ENCODE peak calls at places on chromosomes 2 and 18, in seven cellular contexts. V is kidney, N is fibroblast of the aortic adventitia, O is IMR-90, S is fibroblast of lung, A is chondrocyte, E is GM13976. T is an unnamed sample.

GRCh38 chr18:58093311-58093790 is 49.3 kb downstream of the NEDD4L start:
- DNase-seq in E (no peak), O (no peak), S (no peak), A (no peak), V (no peak), N (no peak), T (no peak)

GRCh38 chr2:85668857-85669142 is 801 bp upstream of the SFTPB start:
- DNase-seq in N (no peak), O (no peak), E (no peak), A (no peak), S (no peak), V (no peak), T (no peak)

GRCh38 chr2:217816396-217816869 is 186.4 kb downstream of the TNS1 start:
- DNase-seq in N (no peak), S (peak; percentile 42), O (peak; percentile 46), V (peak; percentile 87), E (no peak), A (no peak), T (no peak)

GRCh38 chr2:71989671-71990070 is 158.0 kb downstream of the CYP26B1 start:
- DNase-seq in A (no peak), V (peak; percentile 19), O (no peak), N (no peak), S (no peak), E (no peak), T (no peak)

GRCh38 chr2:193101591-193101990 is 906.9 kb upstream of the TMEFF2 start:
- DNase-seq in E (no peak), S (no peak), N (no peak), A (no peak), O (no peak), V (peak; percentile 18), T (no peak)

GRCh38 chr18:34659579-34660517 is 50.2 kb upstream of the DTNA start:
- DNase-seq in E (no peak), A (no peak), O (peak; percentile 97), V (peak; percentile 88), N (peak; percentile 98), S (peak; percentile 98), T (peak; percentile 97)

GRCh38 chr18:73683618-73684238 is 463.9 kb downstream of the FBXO15 start:
- DNase-seq in E (no peak), A (no peak), N (peak; percentile 66), S (peak; percentile 58), O (peak; percentile 30), V (no peak), T (no peak)

GRCh38 chr2:160140001-160140400 is 60.1 kb downstream of the ITGB6 start:
- DNase-seq in A (no peak), E (no peak), O (peak; percentile 44), S (peak; percentile 40), N (peak; percentile 44), V (no peak), T (no peak)

GRCh38 chr2:126657636-126658315 is 1.8 kb downstream of the GYPC start:
- DNase-seq in S (peak; percentile 100), O (peak; percentile 99), V (peak; percentile 96), E (peak; percentile 74), A (no peak), N (peak; percentile 99), T (peak; percentile 97)

GRCh38 chr2:111659361-111660281 is 224.4 kb downstream of the ANAPC1 start:
- DNase-seq in E (no peak), V (peak; percentile 91), S (peak; percentile 92), A (no peak), O (peak; percentile 85), N (peak; percentile 96), T (peak; percentile 71)

GRCh38 chr18:500556-501405 is at the start of gene COLEC12:
- DNase-seq in O (no peak), A (peak; percentile 62), V (no peak), N (no peak), E (peak; percentile 32), S (no peak), T (no peak)

GRCh38 chr18:28124239-28125029 is 52.5 kb downstream of the CDH2 start:
- DNase-seq in N (peak; percentile 74), A (no peak), O (no peak), E (no peak), V (no peak), S (no peak), T (no peak)

DNA sequence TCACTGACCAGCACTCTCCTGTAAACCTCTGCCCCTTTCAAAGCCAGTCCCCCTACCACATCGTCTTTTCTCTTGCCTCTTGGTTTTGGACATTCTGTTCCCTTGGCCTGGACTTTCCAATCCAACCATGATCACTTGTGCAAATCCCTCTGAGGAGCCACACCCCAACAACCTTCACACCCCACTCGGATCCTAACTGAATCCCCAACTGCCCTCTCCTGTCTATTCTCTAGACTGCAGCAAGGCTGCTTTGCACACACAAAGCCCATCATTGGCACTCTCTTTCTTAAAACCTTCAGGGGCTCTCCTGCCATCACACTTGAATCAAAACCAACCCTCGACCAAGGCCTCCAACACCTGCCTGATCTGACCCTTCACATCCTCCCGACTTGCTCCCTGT is 352.1 kb upstream of the PKDCC start:
- DNase-seq in O (no peak), A (no peak), E (no peak), S (no peak), V (no peak), N (no peak), T (no peak)
- TF ChIP-seq CTCF in O (no peak), A (peak; percentile 65), E (no peak), S (no peak), V (no peak), N (no peak), T (no peak)

GRCh38 chr2:221608442-221608841 is 36.3 kb upstream of the EPHA4 start:
- DNase-seq in V (no peak), A (no peak), N (no peak), S (no peak), O (no peak), E (no peak), T (no peak)

GRCh38 chr2:221612171-221612570 is 40.1 kb upstream of the EPHA4 start:
- DNase-seq in O (no peak), S (peak; percentile 20), E (no peak), V (no peak), A (no peak), N (no peak), T (no peak)

GRCh38 chr2:221612800-221613199 is 40.7 kb upstream of the EPHA4 start:
- DNase-seq in E (no peak), V (no peak), S (no peak), N (no peak), A (no peak), O (no peak), T (no peak)

GRCh38 chr2:221610249-221610648 is 38.1 kb upstream of the EPHA4 start:
- DNase-seq in N (no peak), V (no peak), A (no peak), O (no peak), E (no peak), S (no peak), T (no peak)

GRCh38 chr2:221610675-221611074 is 38.6 kb upstream of the EPHA4 start:
- DNase-seq in N (no peak), E (no peak), O (no peak), A (no peak), S (no peak), V (no peak), T (no peak)
- TF ChIP-seq CTCF in N (no peak), E (no peak), O (no peak), A (no peak), S (no peak), V (no peak), T (no peak)

DNA sequence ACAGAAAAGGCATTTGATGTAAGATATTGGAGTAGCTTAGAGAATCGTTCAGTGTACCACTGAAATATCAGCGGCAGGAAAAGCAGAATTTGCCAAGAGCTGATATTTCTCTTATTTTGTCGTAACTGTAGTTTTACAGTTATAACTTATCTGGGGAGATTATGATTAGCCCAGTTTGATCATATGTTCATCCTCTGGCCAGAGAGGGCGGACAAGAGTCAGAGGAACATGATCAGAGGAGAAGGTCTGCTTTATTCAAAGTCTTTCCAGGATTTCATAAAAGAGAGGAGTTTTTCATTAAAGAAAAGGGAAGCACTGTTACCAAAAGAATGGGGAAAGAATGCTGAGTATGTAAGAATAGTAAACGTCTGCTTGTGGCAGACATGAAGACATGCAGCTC is 1655.6 kb downstream of the DPP10 start:
- DNase-seq in V (no peak), A (no peak), N (no peak), S (no peak), O (no peak), E (no peak), T (no peak)
- TF ChIP-seq CTCF in V (no peak), A (no peak), N (no peak), S (no peak), O (no peak), E (no peak), T (no peak)

DNA sequence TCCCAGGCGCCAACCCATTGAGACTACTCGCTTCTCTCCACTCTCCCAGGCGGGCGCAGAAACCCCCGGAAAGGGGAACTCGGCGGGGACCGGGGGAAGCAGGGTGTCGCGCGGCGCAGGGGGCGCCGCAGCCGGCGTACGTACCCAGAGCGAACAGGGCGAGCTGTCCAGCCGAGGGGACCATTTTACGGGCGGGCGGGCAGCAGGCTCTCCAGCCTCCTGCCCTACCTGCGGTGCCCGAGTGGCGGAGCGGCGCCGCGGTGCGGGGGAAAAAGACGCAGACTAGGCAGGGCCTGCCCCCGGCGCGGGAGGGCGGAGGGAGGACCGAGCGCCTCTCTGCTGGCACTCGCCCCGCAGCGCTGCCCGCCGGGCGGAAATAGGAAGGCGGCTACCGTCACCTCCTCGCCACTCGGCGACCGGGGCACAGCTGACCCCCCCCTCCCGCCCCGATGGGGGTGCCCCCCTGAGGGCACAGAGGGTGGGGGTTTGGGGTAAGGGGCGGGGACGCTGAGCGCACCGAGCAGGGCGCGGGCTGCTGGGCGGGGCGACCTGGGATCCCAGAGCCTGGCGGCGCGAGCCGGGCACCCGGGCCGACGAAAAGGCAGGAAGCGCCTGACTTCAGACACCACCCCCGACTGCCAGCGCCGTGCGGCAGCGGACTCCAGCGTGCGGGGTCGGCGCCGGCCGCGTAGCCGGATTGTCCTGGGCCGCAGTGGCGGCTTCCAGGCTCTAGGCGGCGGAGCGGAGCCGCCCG is at the start of gene TGFA:
- DNase-seq in O (no peak), E (peak; percentile 83), N (no peak), A (no peak), S (peak; percentile 2), V (peak; percentile 95), T (peak; percentile 12)
- TF ChIP-seq CTCF in O (peak; percentile 52), E (peak; percentile 66), N (peak; percentile 70), A (peak; percentile 83), S (peak; percentile 66), V (peak; percentile 72), T (peak; percentile 77)

GRCh38 chr2:11558206-11558886 is 24.5 kb downstream of the GREB1 start:
- DNase-seq in O (no peak), N (no peak), S (no peak), V (no peak), E (no peak), A (no peak), T (no peak)
- TF ChIP-seq CTCF in O (no peak), N (no peak), S (no peak), V (no peak), E (no peak), A (no peak), T (no peak)

GRCh38 chr2:229586746-229587705 is 127.3 kb downstream of the DNER start:
- DNase-seq in V (peak; percentile 85), N (peak; percentile 87), A (peak; percentile 94), S (peak; percentile 87), E (peak; percentile 57), O (peak; percentile 60), T (peak; percentile 61)
- TF ChIP-seq CTCF in V (peak; percentile 77), N (peak; percentile 96), A (peak; percentile 98), S (peak; percentile 85), E (peak; percentile 36), O (peak; percentile 60), T (peak; percentile 96)

T was measured in HFFc6.